ENCODE peak calls at places on chromosomes 5 and 9, in seven cellular contexts. V is aorta; I is MM.1S; P is dorsolateral prefrontal cortex; U is A549; K is CD4-positive, alpha-beta T cell; E is HCT116. D is an unnamed sample.

GRCh38 chr9:34254141-34254913 is 74.7 kb downstream of the KIF24 start:
- DNase-seq in V (no peak), I (no peak), P (no peak), U (peak), K (no peak), E (peak), D (no peak)

GRCh38 chr9:123269316-123269715 is 930 bp upstream of the STRBP start:
- DNase-seq in V (no peak), I (no peak), P (no peak), U (no peak), K (no peak), E (no peak), D (no peak)

GRCh38 chr5:33364406-33364805 is 76.4 kb upstream of the TARS1 start:
- DNase-seq in V (no peak), I (no peak), P (no peak), U (no peak), K (no peak), E (no peak), D (no peak)

GRCh38 chr5:9544502-9545300 is 1.2 kb downstream of the SEMA5A start:
- DNase-seq in V (peak), I (peak), P (peak), U (peak), K (peak), E (no peak), D (peak)

GRCh38 chr5:90809695-90810094 is 251.1 kb downstream of the ADGRV1 start:
- DNase-seq in V (no peak), I (no peak), P (no peak), U (no peak), K (no peak), E (no peak), D (no peak)

GRCh38 chr9:75181748-75182147 is 93.4 kb downstream of the OSTF1 start:
- DNase-seq in V (no peak), I (no peak), P (no peak), U (peak), K (no peak), E (peak), D (no peak)

GRCh38 chr5:59489551-59489950 is 404.0 kb downstream of the PDE4D start:
- DNase-seq in V (no peak), I (no peak), P (no peak), U (no peak), K (no peak), E (no peak), D (no peak)

GRCh38 chr5:150278916-150279315 is 10.7 kb downstream of the CAMK2A start:
- DNase-seq in V (no peak), I (no peak), P (no peak), U (no peak), K (no peak), E (no peak), D (no peak)

GRCh38 chr9:69035438-69036316 is at the start of gene FXN:
- DNase-seq in V (peak), I (peak), P (peak), U (peak), K (peak), E (peak), D (peak)

GRCh38 chr5:174329738-174330137 is 284.2 kb downstream of the NSG2 start:
- DNase-seq in V (no peak), I (no peak), P (no peak), U (no peak), K (no peak), E (no peak), D (no peak)

GRCh38 chr5:145483211-145483610 is 351.9 kb downstream of the PRELID2 start:
- DNase-seq in V (no peak), I (no peak), P (no peak), U (no peak), K (no peak), E (no peak), D (no peak)

GRCh38 chr5:154977409-154977808 is 36.1 kb upstream of the KIF4B start:
- DNase-seq in V (no peak), I (no peak), P (no peak), U (no peak), K (no peak), E (no peak), D (no peak)

GRCh38 chr5:149364719-149365118 is 6.9 kb downstream of the PCYOX1L start:
- DNase-seq in V (no peak), I (no peak), P (no peak), U (no peak), K (no peak), E (no peak), D (no peak)

GRCh38 chr9:93648836-93649235 is 72.5 kb downstream of the PHF2 start:
- DNase-seq in V (no peak), I (no peak), P (peak), U (no peak), K (no peak), E (no peak), D (no peak)

GRCh38 chr9:106717686-106718085 is 145.3 kb upstream of the ZNF462 start:
- DNase-seq in V (no peak), I (no peak), P (no peak), U (no peak), K (no peak), E (peak), D (no peak)

GRCh38 chr9:3962467-3962866 is 337.4 kb downstream of the GLIS3 start:
- DNase-seq in V (no peak), I (no peak), P (no peak), U (peak), K (no peak), E (no peak), D (no peak)

GRCh38 chr5:137360607-137361006 is 138.5 kb downstream of the SPOCK1 start:
- DNase-seq in V (no peak), I (no peak), P (no peak), U (no peak), K (no peak), E (no peak), D (no peak)

GRCh38 chr5:124040799-124041198 is 528.8 kb downstream of the CSNK1G3 start:
- DNase-seq in V (no peak), I (no peak), P (no peak), U (no peak), K (no peak), E (no peak), D (no peak)

GRCh38 chr5:1670342-1670741 is 129.3 kb downstream of the MRPL36 start:
- DNase-seq in V (peak), I (no peak), P (no peak), U (no peak), K (no peak), E (no peak), D (no peak)

GRCh38 chr9:136840140-136840876 is 2.0 kb upstream of the AJM1 start:
- DNase-seq in V (no peak), I (no peak), P (no peak), U (no peak), K (no peak), E (no peak), D (no peak)

GRCh38 chr9:73091909-73092308 is 59.8 kb upstream of the ANXA1 start:
- DNase-seq in V (no peak), I (no peak), P (no peak), U (no peak), K (no peak), E (no peak), D (no peak)

GRCh38 chr5:12182988-12183387 is 278.7 kb upstream of the CTNND2 start:
- DNase-seq in V (no peak), I (no peak), P (no peak), U (no peak), K (no peak), E (no peak), D (no peak)

GRCh38 chr5:12177851-12178250 is 273.6 kb upstream of the CTNND2 start:
- DNase-seq in V (no peak), I (no peak), P (no peak), U (no peak), K (no peak), E (no peak), D (no peak)

GRCh38 chr5:12175914-12176585 is 271.8 kb upstream of the CTNND2 start:
- DNase-seq in V (no peak), I (no peak), P (no peak), U (no peak), K (no peak), E (no peak), D (no peak)

GRCh38 chr5:12174734-12175133 is 270.5 kb upstream of the CTNND2 start:
- DNase-seq in V (no peak), I (no peak), P (no peak), U (no peak), K (no peak), E (no peak), D (no peak)

DNA sequence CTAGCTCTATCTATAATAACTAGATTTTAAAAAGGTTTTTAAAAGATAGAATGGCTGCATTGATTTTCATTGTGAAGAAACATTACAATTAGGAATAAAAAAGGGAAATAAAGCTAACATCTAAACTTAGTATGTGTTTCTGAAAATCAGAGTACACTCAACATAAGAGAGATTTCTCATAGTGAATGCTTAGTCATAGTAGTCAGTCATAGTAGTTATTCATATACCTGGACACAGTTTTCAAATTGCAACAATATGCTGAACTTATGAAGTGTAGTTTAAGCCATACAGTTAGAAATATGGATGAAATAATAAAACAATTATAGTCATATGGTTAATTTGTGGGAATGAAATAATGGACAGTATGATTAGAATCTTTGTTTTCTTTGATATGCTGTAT is 273.0 kb upstream of the CTNND2 start:
- DNase-seq in V (no peak), I (no peak), P (no peak), U (no peak), K (no peak), E (no peak), D (no peak)
- H3K27ac ChIP-seq in V (no peak), I (no peak), P (no peak), U (no peak), K (no peak), E (no peak), D (no peak)

GRCh38 chr5:96652769-96653455 is 9.3 kb upstream of the CAST start:
- DNase-seq in V (no peak), I (no peak), P (no peak), U (no peak), K (no peak), E (no peak), D (no peak)

GRCh38 chr5:96655506-96655905 is 6.7 kb upstream of the CAST start:
- DNase-seq in V (no peak), I (no peak), P (no peak), U (no peak), K (no peak), E (no peak), D (no peak)

GRCh38 chr5:96657068-96657467 is 5.1 kb upstream of the CAST start:
- DNase-seq in V (no peak), I (peak), P (no peak), U (peak), K (peak), E (peak), D (no peak)

GRCh38 chr5:96654209-96654608 is 8.0 kb upstream of the CAST start:
- DNase-seq in V (no peak), I (peak), P (no peak), U (no peak), K (no peak), E (no peak), D (no peak)

GRCh38 chr5:96655085-96655484 is 7.1 kb upstream of the CAST start:
- DNase-seq in V (no peak), I (no peak), P (no peak), U (no peak), K (no peak), E (no peak), D (no peak)
- H3K27ac ChIP-seq in V (no peak), I (no peak), P (no peak), U (peak), K (no peak), E (no peak), D (no peak)

GRCh38 chr9:128419061-128419925 is 1.4 kb upstream of the CERCAM start:
- DNase-seq in V (no peak), I (no peak), P (peak), U (no peak), K (no peak), E (no peak), D (no peak)
- H3K27ac ChIP-seq in V (no peak), I (no peak), P (peak), U (peak), K (no peak), E (no peak), D (peak)

DNA sequence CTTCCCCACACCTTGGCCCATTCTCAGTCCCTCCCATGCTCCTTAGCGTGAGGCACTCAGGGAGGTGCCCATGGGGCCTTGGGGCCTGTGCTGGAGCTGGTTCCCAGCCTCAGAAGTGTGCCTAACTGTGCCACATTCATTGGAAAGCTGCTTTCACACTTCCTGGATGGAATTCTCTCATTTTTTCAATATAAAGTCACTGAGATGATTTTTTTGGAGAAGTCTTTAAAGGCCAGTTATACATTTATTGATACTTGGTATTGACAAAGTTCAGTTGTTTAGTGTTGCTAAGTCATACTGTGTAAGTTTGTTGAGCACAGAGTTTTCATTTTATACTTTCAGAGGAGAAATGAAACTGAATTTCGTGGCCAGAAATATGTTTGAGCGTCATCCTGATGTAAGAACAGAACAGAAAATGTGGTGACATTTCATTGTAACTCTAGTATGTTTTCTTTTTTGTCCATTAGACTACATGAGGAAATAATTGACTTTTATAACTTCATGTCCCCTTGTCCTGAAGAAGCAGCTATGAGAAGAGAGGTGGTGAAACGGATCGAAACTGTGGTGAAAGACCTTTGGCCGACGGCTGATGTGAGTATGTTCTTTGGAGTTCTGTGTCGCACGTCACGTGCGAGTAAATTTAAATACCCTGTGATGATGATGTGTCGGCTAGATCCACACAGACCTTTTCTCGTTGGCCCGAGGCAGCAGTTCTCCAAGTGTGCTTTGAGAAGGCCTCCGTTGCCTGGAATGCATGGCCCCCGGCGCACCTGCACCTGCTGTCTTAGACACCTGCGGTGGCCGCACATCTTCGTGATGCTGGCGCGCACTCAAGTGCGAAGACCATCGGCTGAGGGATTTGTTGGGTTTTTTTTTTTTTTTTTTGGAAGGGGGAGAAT is 24.1 kb downstream of the TENT4A start:
- DNase-seq in V (no peak), I (peak), P (no peak), U (no peak), K (no peak), E (no peak), D (no peak)
- H3K27ac ChIP-seq in V (no peak), I (peak), P (no peak), U (no peak), K (no peak), E (no peak), D (no peak)

GRCh38 chr5:54388411-54388810 is 67.1 kb upstream of the HSPB3 start:
- DNase-seq in V (no peak), I (no peak), P (no peak), U (no peak), K (no peak), E (no peak), D (no peak)

GRCh38 chr5:54390539-54391031 is 64.9 kb upstream of the HSPB3 start:
- DNase-seq in V (no peak), I (no peak), P (no peak), U (no peak), K (no peak), E (no peak), D (no peak)

GRCh38 chr5:54387659-54388232 is 67.8 kb upstream of the HSPB3 start:
- DNase-seq in V (no peak), I (no peak), P (no peak), U (no peak), K (no peak), E (no peak), D (no peak)

GRCh38 chr5:54390015-54390414 is 65.5 kb upstream of the HSPB3 start:
- DNase-seq in V (no peak), I (no peak), P (no peak), U (peak), K (no peak), E (peak), D (no peak)

GRCh38 chr5:54388811-54389210 is 66.7 kb upstream of the HSPB3 start:
- DNase-seq in V (no peak), I (no peak), P (no peak), U (no peak), K (no peak), E (no peak), D (no peak)
- H3K27ac ChIP-seq in V (no peak), I (no peak), P (no peak), U (no peak), K (no peak), E (no peak), D (no peak)